ENCODE peak calls at places on chromosomes 12 and 14, in nine cellular contexts. R is EL; E is ACHN; L is stimulated activated CD4-positive, alpha-beta T cell treated with anti-CD3 and anti-CD28 coated beads, Interleukin-4, amount 100 ng/mL, for 24 hours; P is activated naive CD8-positive, alpha-beta T cell treated with anti-CD3 and anti-CD28 coated beads, Interleukin-2, amount 10 ng/mL, durations not matched to agents 7 days and 5 days; J is activated CD4-positive, alpha-beta memory T cell treated with anti-CD3 and anti-CD28 coated beads, Interleukin-2, amount 10 ng/mL, durations not matched to agents 7 days and 5 days; K is activated naive CD4-positive, alpha-beta T cell; I is iPS-NIHi11; D is neural crest cell. O is an unnamed sample.
A peak's percentile ranks its signal among the peaks of the same experiment; 100 is the strongest.

GRCh38 chr12:126558810-126559209 is 1493.6 kb downstream of the AACS start:
- DNase-seq in E (no peak), K (no peak), L (no peak), I (no peak), J (no peak), R (no peak), D (no peak), P (no peak), O (no peak)

GRCh38 chr12:122085006-122085405 is 6.5 kb downstream of the MLXIP start:
- DNase-seq in K (no peak), J (no peak), I (no peak), R (no peak), L (no peak), P (no peak), D (no peak), E (no peak), O (no peak)

GRCh38 chr14:77843155-77843554 is 43.2 kb downstream of the ADCK1 start:
- DNase-seq in R (no peak), J (no peak), E (no peak), D (no peak), L (no peak), I (no peak), K (no peak), P (no peak), O (no peak)

GRCh38 chr14:38412654-38413053 is 156.8 kb upstream of the CLEC14A start:
- DNase-seq in J (no peak), E (no peak), I (no peak), D (no peak), R (no peak), K (no peak), P (no peak), L (no peak), O (no peak)

GRCh38 chr12:131766382-131767107 is 55.7 kb downstream of the SFSWAP start:
- DNase-seq in I (no peak), J (no peak), D (no peak), R (no peak), E (no peak), K (no peak), L (no peak), P (no peak), O (peak; percentile 8)

GRCh38 chr14:51929156-51929555 is 60.2 kb upstream of the RTRAF start:
- DNase-seq in R (peak; percentile 27), I (no peak), P (no peak), K (no peak), L (no peak), D (no peak), E (no peak), J (no peak), O (no peak)

GRCh38 chr12:59076611-59077010 is 156.3 kb upstream of the LRIG3 start:
- DNase-seq in P (no peak), E (no peak), L (no peak), K (no peak), D (no peak), J (no peak), I (no peak), R (no peak), O (no peak)

GRCh38 chr12:31582155-31582554 is 8.8 kb downstream of the DENND5B start:
- DNase-seq in L (no peak), D (no peak), K (no peak), J (no peak), P (no peak), E (peak; percentile 37), I (no peak), R (peak; percentile 81), O (no peak)

GRCh38 chr12:89245090-89245489 is 107.2 kb downstream of the DUSP6 start:
- DNase-seq in I (peak; percentile 59), L (peak; percentile 32), P (peak; percentile 32), R (peak; percentile 37), K (peak; percentile 8), D (no peak), E (no peak), J (peak; percentile 70), O (no peak)

GRCh38 chr14:55438066-55438683 is 2.2 kb downstream of the TBPL2 start:
- DNase-seq in P (no peak), R (peak; percentile 59), I (peak; percentile 50), J (no peak), K (no peak), E (peak; percentile 51), L (no peak), D (no peak), O (peak; percentile 19)

GRCh38 chr14:61568572-61569011 is 126.7 kb upstream of the HIF1A start:
- DNase-seq in P (peak; percentile 80), I (peak; percentile 69), L (peak; percentile 41), R (no peak), D (no peak), E (no peak), J (peak; percentile 47), K (peak; percentile 51), O (peak; percentile 34)

GRCh38 chr12:9604288-9604687 is 3.4 kb downstream of the KLRB1 start:
- DNase-seq in R (no peak), I (no peak), L (no peak), D (no peak), P (no peak), K (no peak), E (no peak), J (no peak), O (no peak)

GRCh38 chr12:96948782-96949181 is 41.7 kb downstream of the NEDD1 start:
- DNase-seq in J (no peak), I (no peak), K (no peak), E (no peak), R (no peak), P (no peak), D (no peak), L (no peak), O (no peak)

GRCh38 chr12:123140675-123141614 is 9.9 kb downstream of the PITPNM2 start:
- DNase-seq in L (no peak), D (no peak), I (no peak), P (no peak), E (peak; percentile 16), J (no peak), R (no peak), K (no peak), O (no peak)

GRCh38 chr12:124661382-124661781 is 94.0 kb upstream of the NCOR2 start:
- DNase-seq in P (no peak), I (no peak), R (no peak), L (no peak), E (peak; percentile 20), J (no peak), D (no peak), K (no peak), O (no peak)

GRCh38 chr14:56854325-56854724 is 44.0 kb upstream of the OTX2 start:
- DNase-seq in E (no peak), I (no peak), R (no peak), L (no peak), J (no peak), D (no peak), K (no peak), P (no peak), O (no peak)

GRCh38 chr14:51849095-51849494 is 11.3 kb upstream of the GNG2 start:
- DNase-seq in L (peak; percentile 61), I (no peak), E (no peak), K (no peak), J (peak; percentile 63), R (peak; percentile 16), D (no peak), P (no peak), O (no peak)

GRCh38 chr12:57124259-57124877 is 3.9 kb upstream of the LRP1 start:
- DNase-seq in D (peak; percentile 84), J (peak; percentile 76), L (peak; percentile 86), K (peak; percentile 57), I (peak; percentile 78), E (peak; percentile 86), R (peak; percentile 77), P (peak; percentile 60), O (peak; percentile 81)

GRCh38 chr12:2876431-2877046 is 435 bp downstream of the FOXM1 start:
- DNase-seq in D (no peak), K (no peak), R (peak; percentile 37), I (peak; percentile 64), P (no peak), E (peak; percentile 63), J (peak; percentile 54), L (peak; percentile 16), O (no peak)

GRCh38 chr12:3897400-3897910 is 24.3 kb upstream of the PARP11 start:
- DNase-seq in P (no peak), L (no peak), E (no peak), K (no peak), D (no peak), J (peak; percentile 41), R (no peak), I (no peak), O (no peak)

GRCh38 chr12:34404377-34405285 is 382.3 kb downstream of the ALG10 start:
- DNase-seq in D (no peak), P (peak; percentile 4), E (no peak), I (peak; percentile 0), K (no peak), R (no peak), J (no peak), L (peak; percentile 0), O (no peak)

GRCh38 chr12:49109631-49110172 is 945 bp downstream of the LMBR1L start:
- DNase-seq in P (no peak), R (no peak), K (no peak), L (no peak), D (no peak), E (no peak), J (no peak), I (no peak), O (no peak)

GRCh38 chr14:57413849-57414248 is 23.5 kb downstream of the NAA30 start:
- DNase-seq in L (no peak), D (no peak), R (no peak), I (no peak), E (no peak), J (no peak), K (no peak), P (no peak), O (no peak)

GRCh38 chr14:93330609-93331000 is 2.2 kb downstream of the BTBD7 start:
- DNase-seq in I (no peak), E (no peak), L (no peak), K (no peak), J (no peak), R (no peak), P (no peak), D (no peak), O (no peak)

GRCh38 chr12:47408171-47408871 is 297.5 kb downstream of the RPAP3 start:
- DNase-seq in E (peak; percentile 36), J (peak; percentile 61), P (no peak), R (no peak), K (no peak), I (peak; percentile 42), L (no peak), D (no peak), O (no peak)

GRCh38 chr14:95507701-95508103 is 8.7 kb downstream of the SYNE3 start:
- DNase-seq in E (peak; percentile 66), K (no peak), P (no peak), I (no peak), R (peak; percentile 88), L (no peak), D (no peak), J (peak; percentile 39), O (no peak)

GRCh38 chr12:12872139-12872933 is 19.0 kb upstream of the GPRC5A start:
- DNase-seq in I (peak; percentile 36), E (peak; percentile 71), K (no peak), P (no peak), L (no peak), R (peak; percentile 92), J (no peak), D (no peak), O (no peak)

GRCh38 chr12:130764475-130765185 is 48.5 kb upstream of the RIMBP2 start:
- DNase-seq in E (peak; percentile 66), R (peak; percentile 27), J (peak; percentile 68), D (no peak), P (peak; percentile 50), K (no peak), I (no peak), L (peak; percentile 20), O (no peak)

GRCh38 chr12:118189761-118190181 is 53.8 kb downstream of the PEBP1 start:
- DNase-seq in L (no peak), J (no peak), E (no peak), R (peak; percentile 60), P (no peak), I (peak; percentile 29), K (no peak), D (peak; percentile 44), O (peak; percentile 34)

GRCh38 chr14:93543766-93544165 is 113.0 kb downstream of the UNC79 start:
- DNase-seq in L (no peak), K (no peak), J (no peak), E (peak; percentile 28), P (no peak), I (peak; percentile 13), R (peak; percentile 8), D (no peak), O (no peak)

GRCh38 chr14:73744874-73745529 is 30.8 kb upstream of the PNMA1 start:
- DNase-seq in R (no peak), K (no peak), D (no peak), E (no peak), I (no peak), P (no peak), J (no peak), L (no peak), O (no peak)

O was measured in nephron progenitor cell.